ENCODE peak calls at places on chromosomes 7 and 10, in ten cellular contexts. One of them, this sample, is unnamed.

GRCh38 chr7:148242271-148242801 is 348.2 kb upstream of the C7orf33 start:
- DNase-seq in esophagus squamous epithelium: no peak
- DNase-seq in sigmoid colon: no peak
- DNase-seq in thyroid gland: peak
- DNase-seq in adrenal gland: peak
- DNase-seq in K562: peak
- DNase-seq in lower leg skin: no peak
- DNase-seq in spleen: no peak
- DNase-seq in A549: peak
- DNase-seq in IMR-90: peak
- DNase-seq in this sample: no peak

GRCh38 chr7:64887756-64888508 is 15.1 kb upstream of the ZNF273 start:
- DNase-seq in IMR-90: no peak
- DNase-seq in esophagus squamous epithelium: no peak
- DNase-seq in adrenal gland: no peak
- DNase-seq in thyroid gland: peak
- DNase-seq in lower leg skin: peak
- DNase-seq in spleen: no peak
- DNase-seq in sigmoid colon: peak
- DNase-seq in K562: peak
- DNase-seq in A549: no peak
- DNase-seq in this sample: no peak

GRCh38 chr7:27031289-27032172 is 64.3 kb downstream of the HOXA1 start:
- DNase-seq in esophagus squamous epithelium: no peak
- DNase-seq in thyroid gland: no peak
- DNase-seq in spleen: no peak
- DNase-seq in sigmoid colon: no peak
- DNase-seq in adrenal gland: peak
- DNase-seq in A549: no peak
- DNase-seq in lower leg skin: no peak
- DNase-seq in IMR-90: peak
- DNase-seq in K562: no peak
- DNase-seq in this sample: no peak

GRCh38 chr7:102321351-102322201 is 34.7 kb downstream of the SPDYE6 start:
- DNase-seq in sigmoid colon: no peak
- DNase-seq in K562: peak
- DNase-seq in esophagus squamous epithelium: no peak
- DNase-seq in spleen: peak
- DNase-seq in thyroid gland: peak
- DNase-seq in A549: no peak
- DNase-seq in IMR-90: no peak
- DNase-seq in lower leg skin: peak
- DNase-seq in adrenal gland: no peak
- DNase-seq in this sample: no peak

GRCh38 chr10:5648494-5649457 is 17.6 kb downstream of the ASB13 start:
- DNase-seq in lower leg skin: peak
- DNase-seq in thyroid gland: no peak
- DNase-seq in esophagus squamous epithelium: no peak
- DNase-seq in sigmoid colon: no peak
- DNase-seq in IMR-90: no peak
- DNase-seq in adrenal gland: no peak
- DNase-seq in A549: no peak
- DNase-seq in spleen: peak
- DNase-seq in K562: no peak
- DNase-seq in this sample: no peak

GRCh38 chr10:23081156-23081833 is 14.1 kb upstream of the MSRB2 start:
- DNase-seq in K562: no peak
- DNase-seq in sigmoid colon: peak
- DNase-seq in IMR-90: peak
- DNase-seq in spleen: no peak
- DNase-seq in lower leg skin: no peak
- DNase-seq in adrenal gland: no peak
- DNase-seq in esophagus squamous epithelium: no peak
- DNase-seq in thyroid gland: no peak
- DNase-seq in A549: no peak
- DNase-seq in this sample: no peak

GRCh38 chr7:23184709-23185354 is 3.0 kb downstream of the NUP42 start:
- DNase-seq in adrenal gland: no peak
- DNase-seq in lower leg skin: no peak
- DNase-seq in esophagus squamous epithelium: no peak
- DNase-seq in thyroid gland: no peak
- DNase-seq in A549: peak
- DNase-seq in spleen: no peak
- DNase-seq in sigmoid colon: no peak
- DNase-seq in IMR-90: peak
- DNase-seq in K562: peak
- DNase-seq in this sample: no peak

GRCh38 chr10:98119891-98120290 is 14.6 kb upstream of the R3HCC1L start:
- DNase-seq in spleen: no peak
- DNase-seq in IMR-90: no peak
- DNase-seq in adrenal gland: no peak
- DNase-seq in thyroid gland: no peak
- DNase-seq in A549: no peak
- DNase-seq in lower leg skin: no peak
- DNase-seq in sigmoid colon: no peak
- DNase-seq in K562: no peak
- DNase-seq in esophagus squamous epithelium: no peak
- DNase-seq in this sample: no peak

GRCh38 chr10:125124907-125125306 is 35.5 kb downstream of the CTBP2 start:
- DNase-seq in K562: no peak
- DNase-seq in IMR-90: peak
- DNase-seq in esophagus squamous epithelium: no peak
- DNase-seq in sigmoid colon: peak
- DNase-seq in lower leg skin: no peak
- DNase-seq in thyroid gland: peak
- DNase-seq in spleen: peak
- DNase-seq in A549: no peak
- DNase-seq in adrenal gland: no peak
- DNase-seq in this sample: peak

GRCh38 chr10:125124114-125124486 is 36.3 kb downstream of the CTBP2 start:
- DNase-seq in spleen: no peak
- DNase-seq in esophagus squamous epithelium: no peak
- DNase-seq in thyroid gland: no peak
- DNase-seq in A549: no peak
- DNase-seq in K562: no peak
- DNase-seq in IMR-90: no peak
- DNase-seq in sigmoid colon: no peak
- DNase-seq in lower leg skin: no peak
- DNase-seq in adrenal gland: no peak
- DNase-seq in this sample: no peak

GRCh38 chr10:125122566-125122965 is 37.8 kb downstream of the CTBP2 start:
- DNase-seq in lower leg skin: no peak
- DNase-seq in adrenal gland: no peak
- DNase-seq in IMR-90: no peak
- DNase-seq in sigmoid colon: peak
- DNase-seq in spleen: no peak
- DNase-seq in K562: no peak
- DNase-seq in A549: no peak
- DNase-seq in thyroid gland: no peak
- DNase-seq in esophagus squamous epithelium: no peak
- DNase-seq in this sample: no peak

GRCh38 chr10:125121003-125121402 is 39.4 kb downstream of the CTBP2 start:
- DNase-seq in A549: no peak
- DNase-seq in IMR-90: no peak
- DNase-seq in sigmoid colon: peak
- DNase-seq in K562: no peak
- DNase-seq in spleen: peak
- DNase-seq in esophagus squamous epithelium: no peak
- DNase-seq in adrenal gland: no peak
- DNase-seq in thyroid gland: peak
- DNase-seq in lower leg skin: no peak
- DNase-seq in this sample: no peak

GRCh38 chr10:125123363-125124113 is 36.8 kb downstream of the CTBP2 start:
- DNase-seq in K562: no peak
- DNase-seq in spleen: peak
- DNase-seq in A549: peak
- DNase-seq in lower leg skin: peak
- DNase-seq in sigmoid colon: peak
- DNase-seq in adrenal gland: peak
- DNase-seq in thyroid gland: peak
- DNase-seq in esophagus squamous epithelium: no peak
- DNase-seq in IMR-90: peak
- DNase-seq in this sample: peak
- TF ChIP-seq POLR2A in K562: no peak
- TF ChIP-seq POLR2A in spleen: no peak
- TF ChIP-seq POLR2A in A549: no peak
- TF ChIP-seq POLR2A in lower leg skin: no peak
- TF ChIP-seq POLR2A in sigmoid colon: no peak
- TF ChIP-seq POLR2A in adrenal gland: peak
- TF ChIP-seq POLR2A in thyroid gland: peak
- TF ChIP-seq POLR2A in esophagus squamous epithelium: no peak
- TF ChIP-seq POLR2A in IMR-90: no peak
- TF ChIP-seq POLR2A in this sample: peak

DNA sequence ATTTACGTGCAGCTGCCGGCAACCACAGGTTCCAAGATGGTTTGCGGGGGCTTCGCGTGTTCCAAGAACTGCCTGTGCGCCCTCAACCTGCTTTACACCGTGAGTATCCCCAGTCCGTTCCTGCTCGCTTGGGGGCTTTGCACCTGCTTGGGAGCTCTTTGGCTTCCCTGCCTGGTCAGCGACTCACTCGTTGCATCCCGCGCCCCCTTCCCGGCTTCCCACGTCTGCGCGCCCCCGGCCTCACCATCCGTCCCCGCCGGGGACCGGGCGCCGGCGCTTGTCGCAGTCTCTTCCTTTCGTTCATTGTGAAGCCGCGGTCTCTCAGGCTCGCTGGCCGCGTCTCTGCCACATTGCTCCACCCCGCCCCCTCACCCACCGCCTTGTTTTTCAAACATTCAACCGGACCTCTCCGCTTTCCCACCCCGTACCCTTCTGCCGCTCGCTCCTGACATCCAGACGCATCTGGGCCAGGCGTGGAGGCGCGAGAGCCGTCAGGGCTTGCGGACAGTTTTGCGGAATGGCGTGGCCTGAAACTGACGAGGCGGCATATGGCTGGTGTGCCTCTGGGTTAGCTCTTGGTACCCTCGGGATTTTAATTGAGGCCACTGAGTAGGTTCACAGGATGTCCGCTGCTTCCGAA is 497 bp downstream of the TSPAN13 start:
- DNase-seq in A549: no peak
- DNase-seq in IMR-90: peak
- DNase-seq in thyroid gland: peak
- DNase-seq in adrenal gland: peak
- DNase-seq in lower leg skin: no peak
- DNase-seq in sigmoid colon: no peak
- DNase-seq in esophagus squamous epithelium: no peak
- DNase-seq in K562: peak
- DNase-seq in spleen: peak
- DNase-seq in this sample: no peak
- TF ChIP-seq POLR2A in A549: no peak
- TF ChIP-seq POLR2A in IMR-90: no peak
- TF ChIP-seq POLR2A in thyroid gland: no peak
- TF ChIP-seq POLR2A in adrenal gland: no peak
- TF ChIP-seq POLR2A in lower leg skin: no peak
- TF ChIP-seq POLR2A in sigmoid colon: no peak
- TF ChIP-seq POLR2A in esophagus squamous epithelium: no peak
- TF ChIP-seq POLR2A in K562: no peak
- TF ChIP-seq POLR2A in spleen: no peak
- TF ChIP-seq POLR2A in this sample: no peak

DNA sequence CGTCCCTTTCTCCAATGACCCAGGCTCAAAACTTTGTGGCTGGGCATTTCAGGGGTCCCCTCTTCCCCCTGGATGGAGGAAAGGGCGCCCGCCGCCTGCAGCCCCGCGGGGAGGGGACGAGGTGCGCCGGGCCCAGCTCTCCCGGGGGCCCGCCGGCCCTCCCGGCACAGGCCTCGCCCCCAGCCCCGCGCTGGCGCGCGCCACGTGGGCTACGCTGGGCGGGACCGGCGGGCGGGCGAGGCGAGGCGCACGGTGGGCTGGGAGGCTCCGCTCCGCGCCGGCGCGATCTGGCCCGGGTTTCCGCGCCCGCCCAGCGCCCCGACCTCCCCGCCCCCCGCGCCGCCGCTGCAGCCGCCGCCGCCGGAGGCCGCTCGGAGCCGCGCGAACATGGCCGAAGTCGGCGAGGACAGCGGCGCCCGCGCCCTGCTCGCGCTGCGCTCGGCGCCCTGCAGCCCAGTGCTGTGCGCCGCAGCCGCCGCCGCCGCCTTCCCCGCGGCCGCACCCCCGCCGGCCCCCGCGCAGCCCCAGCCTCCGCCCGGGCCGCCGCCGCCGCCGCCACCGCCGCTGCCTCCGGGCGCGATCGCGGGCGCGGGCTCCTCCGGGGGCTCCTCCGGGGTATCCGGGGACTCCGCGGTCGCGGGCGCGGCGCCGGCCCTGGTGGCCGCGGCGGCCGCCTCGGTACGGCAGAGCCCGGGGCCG is at the start of gene FOXK1:
- DNase-seq in esophagus squamous epithelium: no peak
- DNase-seq in K562: peak
- DNase-seq in thyroid gland: peak
- DNase-seq in adrenal gland: peak
- DNase-seq in A549: peak
- DNase-seq in IMR-90: peak
- DNase-seq in sigmoid colon: peak
- DNase-seq in spleen: peak
- DNase-seq in lower leg skin: peak
- DNase-seq in this sample: peak
- TF ChIP-seq POLR2A in esophagus squamous epithelium: peak
- TF ChIP-seq POLR2A in K562: no peak
- TF ChIP-seq POLR2A in thyroid gland: peak
- TF ChIP-seq POLR2A in adrenal gland: peak
- TF ChIP-seq POLR2A in A549: peak
- TF ChIP-seq POLR2A in IMR-90: peak
- TF ChIP-seq POLR2A in sigmoid colon: peak
- TF ChIP-seq POLR2A in spleen: peak
- TF ChIP-seq POLR2A in lower leg skin: no peak
- TF ChIP-seq POLR2A in this sample: peak

GRCh38 chr10:96124230-96125141 is 5.6 kb upstream of the ZNF518A start:
- DNase-seq in sigmoid colon: no peak
- DNase-seq in spleen: peak
- DNase-seq in thyroid gland: peak
- DNase-seq in lower leg skin: no peak
- DNase-seq in IMR-90: peak
- DNase-seq in K562: peak
- DNase-seq in esophagus squamous epithelium: no peak
- DNase-seq in A549: peak
- DNase-seq in adrenal gland: peak
- DNase-seq in this sample: no peak

GRCh38 chr10:96129387-96130325 is at the start of gene ZNF518A:
- DNase-seq in adrenal gland: peak
- DNase-seq in lower leg skin: peak
- DNase-seq in thyroid gland: peak
- DNase-seq in spleen: peak
- DNase-seq in A549: peak
- DNase-seq in K562: peak
- DNase-seq in IMR-90: peak
- DNase-seq in esophagus squamous epithelium: peak
- DNase-seq in sigmoid colon: peak
- DNase-seq in this sample: peak

GRCh38 chr10:96125142-96125515 is 5.0 kb upstream of the ZNF518A start:
- DNase-seq in K562: no peak
- DNase-seq in IMR-90: peak
- DNase-seq in adrenal gland: no peak
- DNase-seq in esophagus squamous epithelium: no peak
- DNase-seq in A549: no peak
- DNase-seq in spleen: no peak
- DNase-seq in thyroid gland: no peak
- DNase-seq in lower leg skin: no peak
- DNase-seq in sigmoid colon: no peak
- DNase-seq in this sample: no peak

GRCh38 chr10:96133135-96133534 is 3.0 kb downstream of the ZNF518A start:
- DNase-seq in thyroid gland: no peak
- DNase-seq in IMR-90: peak
- DNase-seq in esophagus squamous epithelium: no peak
- DNase-seq in spleen: no peak
- DNase-seq in lower leg skin: no peak
- DNase-seq in adrenal gland: no peak
- DNase-seq in A549: no peak
- DNase-seq in sigmoid colon: no peak
- DNase-seq in K562: no peak
- DNase-seq in this sample: no peak

GRCh38 chr10:96130326-96130758 is 245 bp downstream of the ZNF518A start:
- DNase-seq in thyroid gland: no peak
- DNase-seq in spleen: peak
- DNase-seq in IMR-90: peak
- DNase-seq in K562: peak
- DNase-seq in A549: peak
- DNase-seq in adrenal gland: peak
- DNase-seq in sigmoid colon: peak
- DNase-seq in esophagus squamous epithelium: peak
- DNase-seq in lower leg skin: peak
- DNase-seq in this sample: peak
- TF ChIP-seq POLR2A in thyroid gland: no peak
- TF ChIP-seq POLR2A in spleen: peak
- TF ChIP-seq POLR2A in IMR-90: no peak
- TF ChIP-seq POLR2A in K562: peak
- TF ChIP-seq POLR2A in A549: peak
- TF ChIP-seq POLR2A in adrenal gland: peak
- TF ChIP-seq POLR2A in sigmoid colon: no peak
- TF ChIP-seq POLR2A in esophagus squamous epithelium: peak
- TF ChIP-seq POLR2A in lower leg skin: no peak
- TF ChIP-seq POLR2A in this sample: no peak